ENCODE peak calls at places on chromosomes 6 and 20, in ten cellular contexts. U, K, J, B, Z, V, O, T, S and W are unnamed samples.

GRCh38 chr6:105546748-105547147 is 143.9 kb upstream of the PREP start:
- DNase-seq in Z (no peak), U (no peak), J (no peak), T (no peak), K (no peak), V (no peak), S (no peak), B (no peak), O (no peak), W (no peak)

GRCh38 chr20:45823949-45824835 is 2.9 kb downstream of the TNNC2 start:
- DNase-seq in O (peak; percentile 59), B (peak; percentile 22), V (no peak), T (no peak), J (peak; percentile 28), Z (peak; percentile 9), S (no peak), K (no peak), U (peak; percentile 25), W (no peak)

GRCh38 chr6:53833147-53833546 is 38.3 kb downstream of the LRRC1 start:
- DNase-seq in Z (no peak), T (peak; percentile 2), B (no peak), U (no peak), K (no peak), O (no peak), S (no peak), J (no peak), V (no peak), W (no peak)

GRCh38 chr20:3239867-3240775 is 1.1 kb upstream of the SLC4A11 start:
- DNase-seq in S (no peak), K (no peak), T (no peak), O (no peak), V (no peak), B (no peak), Z (no peak), U (peak; percentile 38), J (no peak), W (no peak)

GRCh38 chr20:64176548-64177419 is 12.5 kb downstream of the MYT1 start:
- DNase-seq in T (no peak), J (no peak), K (no peak), V (no peak), U (no peak), Z (no peak), O (peak; percentile 34), B (no peak), S (no peak), W (peak; percentile 30)

GRCh38 chr20:41428285-41428684 is 61.7 kb upstream of the EMILIN3 start:
- DNase-seq in O (no peak), U (no peak), Z (no peak), B (peak; percentile 20), T (peak; percentile 10), K (peak; percentile 43), S (no peak), J (no peak), V (no peak), W (no peak)

GRCh38 chr20:19881990-19882389 is 123.9 kb downstream of the RIN2 start:
- DNase-seq in Z (no peak), T (no peak), S (no peak), V (no peak), K (no peak), B (no peak), J (no peak), O (no peak), U (no peak), W (no peak)

GRCh38 chr20:50199703-50200102 is 9.1 kb downstream of the CEBPB start:
- DNase-seq in J (no peak), S (no peak), O (no peak), B (no peak), Z (no peak), T (no peak), U (no peak), K (no peak), V (no peak), W (no peak)

GRCh38 chr20:48823960-48824497 is 3.8 kb downstream of the PREX1 start:
- DNase-seq in U (no peak), J (peak; percentile 30), V (no peak), T (peak; percentile 55), S (no peak), K (no peak), B (no peak), Z (no peak), O (peak; percentile 50), W (no peak)

GRCh38 chr6:167469655-167470054 is 144.8 kb downstream of the TTLL2 start:
- DNase-seq in S (no peak), U (no peak), T (no peak), B (no peak), V (no peak), J (no peak), O (no peak), K (no peak), Z (peak; percentile 61), W (no peak)